ENCODE peak calls at places on chromosome 11, in seven cellular contexts. P is neural crest cell; J is NAMALWA; S is CD4-positive, alpha-beta memory T cell; O is activated B cell treated with CpG ODN at 0.5 μM for 24 hours; R is epithelial cell of esophagus; Z is kidney. U is an unnamed sample.

GRCh38 chr11:78188012-78188808 is at the start of gene KCTD21:
- DNase-seq in O (peak), J (peak), P (peak), S (peak), R (peak), Z (peak), U (peak)

GRCh38 chr11:79845002-79845709 is 404.3 kb upstream of the TENM4 start:
- DNase-seq in J (no peak), R (no peak), S (no peak), Z (no peak), P (no peak), O (no peak), U (no peak)

GRCh38 chr11:128198206-128198605 is 389.2 kb downstream of the ETS1 start:
- DNase-seq in P (no peak), J (no peak), Z (no peak), R (no peak), S (no peak), O (no peak), U (no peak)

GRCh38 chr11:36018967-36019596 is 75.2 kb downstream of the LDLRAD3 start:
- DNase-seq in O (no peak), J (no peak), R (no peak), Z (no peak), S (no peak), P (no peak), U (no peak)

GRCh38 chr11:94747136-94748110 is 20.7 kb upstream of the AMOTL1 start:
- DNase-seq in R (peak), J (no peak), S (no peak), P (no peak), Z (no peak), O (no peak), U (no peak)

GRCh38 chr11:91433284-91434010 is 791.2 kb upstream of the FAT3 start:
- DNase-seq in O (no peak), S (no peak), J (no peak), Z (no peak), R (no peak), P (no peak), U (no peak)

GRCh38 chr11:108148549-108148948 is 27.2 kb downstream of the ACAT1 start:
- DNase-seq in R (no peak), Z (no peak), P (no peak), J (no peak), O (no peak), S (no peak), U (no peak)

GRCh38 chr11:109697140-109697843 is 275.3 kb downstream of the C11orf87 start:
- DNase-seq in P (peak), R (peak), J (peak), O (no peak), S (no peak), Z (no peak), U (peak)

GRCh38 chr11:62553839-62554361 is 7.3 kb upstream of the AHNAK start:
- DNase-seq in S (no peak), P (no peak), J (no peak), O (no peak), Z (no peak), R (peak), U (no peak)

U was measured in GDM1.